ENCODE peak calls at places on chromosomes 5 and 9, in five cellular contexts. T is aorta; P is NCI-H1694; U is activated naive CD4-positive, alpha-beta T cell treated with anti-CD3 and anti-CD28 coated beads for 36 hours; N is stimulated activated CD8-positive, alpha-beta memory T cell treated with anti-CD3 and anti-CD28 coated beads, Interleukin-4, amount 100 ng/mL, for 24 hours. R is an unnamed sample.
A peak's percentile ranks its signal among the peaks of the same experiment; 100 is the strongest.

GRCh38 chr5:38641003-38641402 is 84.6 kb upstream of the LIFR start:
- DNase-seq in T (no peak), P (no peak), U (no peak), N (no peak), R (no peak)

GRCh38 chr9:136978073-136978864 is 965 bp downstream of the PTGDS start:
- DNase-seq in T (peak; percentile 91), P (no peak), U (peak; percentile 66), N (peak; percentile 62), R (no peak)

GRCh38 chr9:15416880-15417279 is 5.8 kb upstream of the SNAPC3 start:
- DNase-seq in T (no peak), P (no peak), U (peak; percentile 67), N (no peak), R (no peak)

GRCh38 chr9:124040186-124040920 is 28.8 kb downstream of the LHX2 start:
- DNase-seq in T (no peak), P (no peak), U (peak; percentile 32), N (no peak), R (no peak)

GRCh38 chr9:123834907-123835562 is 94.9 kb downstream of the DENND1A start:
- DNase-seq in T (no peak), P (no peak), U (no peak), N (no peak), R (no peak)

GRCh38 chr9:105413486-105414068 is 34.3 kb upstream of the FSD1L start:
- DNase-seq in T (no peak), P (no peak), U (no peak), N (no peak), R (no peak)

GRCh38 chr9:77896269-77897245 is 135.1 kb downstream of the GNAQ start:
- DNase-seq in T (no peak), P (no peak), U (no peak), N (no peak), R (no peak)

GRCh38 chr5:1294839-1295649 is at the start of gene TERT:
- DNase-seq in T (peak; percentile 70), P (no peak), U (peak; percentile 81), N (peak; percentile 68), R (no peak)

GRCh38 chr5:124136609-124137008 is 609.8 kb downstream of the ZNF608 start:
- DNase-seq in T (no peak), P (no peak), U (no peak), N (no peak), R (no peak)

GRCh38 chr5:84487963-84488362 is 103.3 kb upstream of the EDIL3 start:
- DNase-seq in T (no peak), P (no peak), U (no peak), N (no peak), R (no peak)

GRCh38 chr9:135925496-135926133 is 18.3 kb upstream of the CAMSAP1 start:
- DNase-seq in T (peak; percentile 71), P (no peak), U (peak; percentile 95), N (peak; percentile 41), R (no peak)

GRCh38 chr9:116318463-116319271 is 165.1 kb downstream of the PAPPA start:
- DNase-seq in T (no peak), P (no peak), U (no peak), N (no peak), R (no peak)

GRCh38 chr9:84779892-84780291 is 110.4 kb downstream of the NTRK2 start:
- DNase-seq in T (no peak), P (no peak), U (no peak), N (no peak), R (no peak)

GRCh38 chr5:1706428-1706827 is 93.2 kb downstream of the MRPL36 start:
- DNase-seq in T (no peak), P (no peak), U (no peak), N (no peak), R (no peak)

GRCh38 chr9:13083973-13084528 is 195.4 kb downstream of the MPDZ start:
- DNase-seq in T (no peak), P (no peak), U (no peak), N (no peak), R (no peak)

GRCh38 chr5:126544087-126544740 is 50.8 kb downstream of the ALDH7A1 start:
- DNase-seq in T (no peak), P (peak; percentile 12), U (peak; percentile 68), N (no peak), R (no peak)

GRCh38 chr9:37100317-37100716 is 20.1 kb upstream of the ZCCHC7 start:
- DNase-seq in T (no peak), P (no peak), U (no peak), N (no peak), R (no peak)

GRCh38 chr5:72160959-72161358 is 53.7 kb downstream of the MAP1B start:
- DNase-seq in T (no peak), P (no peak), U (no peak), N (no peak), R (no peak)

GRCh38 chr9:37010180-37010579 is 23.9 kb downstream of the PAX5 start:
- DNase-seq in T (no peak), P (no peak), U (no peak), N (no peak), R (no peak)

GRCh38 chr5:14267166-14267838 is 124.2 kb downstream of the TRIO start:
- DNase-seq in T (no peak), P (no peak), U (no peak), N (no peak), R (no peak)

GRCh38 chr5:34626751-34627150 is 29.4 kb upstream of the RAI14 start:
- DNase-seq in T (no peak), P (no peak), U (no peak), N (no peak), R (no peak)

GRCh38 chr5:83099001-83099400 is 21.7 kb downstream of the XRCC4 start:
- DNase-seq in T (no peak), P (no peak), U (no peak), N (no peak), R (no peak)

GRCh38 chr9:121246821-121247511 is 21.0 kb upstream of the GSN start:
- DNase-seq in T (no peak), P (no peak), U (no peak), N (no peak), R (no peak)

GRCh38 chr5:77744116-77744515 is 32.0 kb downstream of the TBCA start:
- DNase-seq in T (no peak), P (no peak), U (no peak), N (no peak), R (no peak)

GRCh38 chr5:36662291-36662851 is 56.0 kb downstream of the SLC1A3 start:
- DNase-seq in T (no peak), P (no peak), U (no peak), N (no peak), R (no peak)

GRCh38 chr5:176836811-176837706 is 26.7 kb downstream of the UNC5A start:
- DNase-seq in T (no peak), P (peak; percentile 25), U (no peak), N (no peak), R (no peak)

GRCh38 chr5:123116063-123116462 is 27.0 kb downstream of the PRDM6 start:
- DNase-seq in T (peak; percentile 69), P (peak; percentile 68), U (no peak), N (no peak), R (no peak)

GRCh38 chr9:115997923-115998322 is 155.7 kb upstream of the PAPPA start:
- DNase-seq in T (no peak), P (no peak), U (no peak), N (no peak), R (no peak)

GRCh38 chr5:151280443-151280842 is 23.1 kb downstream of the SLC36A3 start:
- DNase-seq in T (no peak), P (no peak), U (no peak), N (no peak), R (no peak)

GRCh38 chr9:92332577-92333287 is 7.0 kb downstream of the CENPP start:
- DNase-seq in T (no peak), P (no peak), U (no peak), N (no peak), R (no peak)

GRCh38 chr9:109579191-109579948 is 81.3 kb upstream of the PTPN3 start:
- DNase-seq in T (no peak), P (no peak), U (no peak), N (no peak), R (no peak)

GRCh38 chr5:82467006-82467561 is 188.9 kb upstream of the RPS23 start:
- DNase-seq in T (no peak), P (no peak), U (no peak), N (no peak), R (no peak)

R was measured in osteocyte.